ENCODE peak calls at places on chromosomes 3 and 15, in five cellular contexts. C is fibroblast of mammary gland, G is fibroblast of pulmonary artery, F is IMR-90, K is DND-41. M is an unnamed sample.

GRCh38 chr3:99871231-99871898 is 53.7 kb downstream of the CMSS1 start:
- DNase-seq in C (peak), G (no peak), F (no peak), K (no peak), M (no peak)

GRCh38 chr15:74826372-74826819 is at the start of gene CPLX3:
- DNase-seq in C (no peak), G (no peak), F (no peak), K (peak), M (peak)

GRCh38 chr3:51099794-51100542 is 285.1 kb upstream of the MANF start:
- DNase-seq in C (peak), G (peak), F (peak), K (peak), M (peak)

GRCh38 chr3:13574798-13575451 is 26.0 kb downstream of the FBLN2 start:
- DNase-seq in C (peak), G (no peak), F (peak), K (no peak), M (peak)

GRCh38 chr3:38247366-38248035 is 18.1 kb upstream of the SLC22A13 start:
- DNase-seq in C (peak), G (peak), F (peak), K (no peak), M (no peak)

GRCh38 chr3:41288785-41289184 is 89.5 kb downstream of the CTNNB1 start:
- DNase-seq in C (no peak), G (no peak), F (no peak), K (no peak), M (no peak)

GRCh38 chr3:139601191-139601961 is 61.8 kb upstream of the RBP1 start:
- DNase-seq in C (peak), G (no peak), F (no peak), K (no peak), M (no peak)

GRCh38 chr3:161142486-161142885 is 37.3 kb upstream of the B3GALNT1 start:
- DNase-seq in C (peak), G (no peak), F (no peak), K (no peak), M (no peak)

GRCh38 chr3:184717608-184717995 is 5.7 kb upstream of the MAGEF1 start:
- DNase-seq in C (no peak), G (no peak), F (no peak), K (no peak), M (no peak)

GRCh38 chr3:94234177-94234788 is 171.4 kb downstream of the NSUN3 start:
- DNase-seq in C (peak), G (peak), F (peak), K (peak), M (peak)

GRCh38 chr3:108175352-108175751 is 46.9 kb downstream of the IFT57 start:
- DNase-seq in C (peak), G (no peak), F (peak), K (no peak), M (no peak)

GRCh38 chr15:50358805-50359204 is 3.8 kb upstream of the GABPB1 start:
- DNase-seq in C (peak), G (peak), F (peak), K (no peak), M (peak)

GRCh38 chr3:46564190-46565112 is 1.7 kb downstream of the LRRC2 start:
- DNase-seq in C (no peak), G (no peak), F (no peak), K (peak), M (no peak)

GRCh38 chr15:70268698-70269251 is 171.1 kb upstream of the TLE3 start:
- DNase-seq in C (no peak), G (no peak), F (no peak), K (no peak), M (peak)

GRCh38 chr3:123951522-123952447 is 9.2 kb downstream of the CCDC14 start:
- DNase-seq in C (no peak), G (no peak), F (peak), K (no peak), M (no peak)

GRCh38 chr3:79019137-79019923 is 748.5 kb downstream of the ROBO1 start:
- DNase-seq in C (peak), G (peak), F (peak), K (no peak), M (peak)

GRCh38 chr3:54008099-54008498 is 114.3 kb upstream of the CACNA2D3 start:
- DNase-seq in C (no peak), G (peak), F (no peak), K (no peak), M (no peak)

GRCh38 chr3:37492977-37493471 is 318.6 kb upstream of the LRRFIP2 start:
- DNase-seq in C (peak), G (peak), F (no peak), K (no peak), M (no peak)

GRCh38 chr15:76349301-76350070 is 12.9 kb downstream of the ISL2 start:
- DNase-seq in C (no peak), G (peak), F (peak), K (no peak), M (no peak)

GRCh38 chr3:181727122-181728036 is 15.7 kb downstream of the SOX2 start:
- DNase-seq in C (no peak), G (peak), F (no peak), K (no peak), M (no peak)

GRCh38 chr3:140391041-140391440 is 286.8 kb upstream of the TRIM42 start:
- DNase-seq in C (no peak), G (no peak), F (no peak), K (no peak), M (no peak)

GRCh38 chr15:96254168-96254567 is 76.3 kb upstream of the NR2F2 start:
- DNase-seq in C (peak), G (no peak), F (no peak), K (no peak), M (no peak)

GRCh38 chr3:9742560-9742959 is 7.2 kb upstream of the OGG1 start:
- DNase-seq in C (no peak), G (no peak), F (no peak), K (no peak), M (no peak)
- TF ChIP-seq CTCF in C (no peak), G (no peak), F (no peak), K (no peak), M (no peak)

GRCh38 chr15:51561271-51561670 is 61.3 kb downstream of the DMXL2 start:
- DNase-seq in C (no peak), G (no peak), F (no peak), K (no peak), M (no peak)
- TF ChIP-seq CTCF in C (no peak), G (no peak), F (no peak), K (no peak), M (no peak)

GRCh38 chr3:7144696-7145308 is 283.9 kb downstream of the GRM7 start:
- DNase-seq in C (peak), G (peak), F (no peak), K (no peak), M (peak)
- TF ChIP-seq CTCF in C (peak), G (peak), F (no peak), K (peak), M (peak)

DNA sequence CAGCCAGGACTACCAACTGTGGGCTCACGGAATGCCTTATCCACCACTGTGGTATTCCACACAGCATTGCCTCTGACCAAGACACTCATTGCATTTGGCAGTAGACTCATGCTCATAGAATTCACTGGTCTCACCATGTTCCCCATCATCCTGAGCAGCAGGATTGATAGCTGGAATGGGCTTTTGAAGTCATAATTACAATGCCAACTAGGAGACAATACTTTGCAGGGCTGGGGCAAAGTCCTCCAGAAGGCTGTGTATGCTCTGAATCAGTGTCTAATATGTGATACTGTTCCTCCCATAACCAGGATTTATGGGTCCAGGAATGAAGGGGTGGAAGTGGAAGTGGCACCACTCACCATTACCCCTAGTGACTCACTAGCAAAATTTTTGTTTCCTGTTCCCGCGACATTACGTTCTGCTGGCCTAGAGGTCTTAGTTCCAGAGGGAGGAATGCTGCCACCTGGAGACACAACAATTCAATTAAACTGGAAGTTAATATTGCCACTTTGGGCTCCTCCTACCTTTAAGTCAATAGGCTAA is 58.6 kb upstream of the CCDC80 start:
- DNase-seq in C (peak), G (peak), F (peak), K (no peak), M (no peak)
- TF ChIP-seq CTCF in C (peak), G (peak), F (peak), K (no peak), M (no peak)

GRCh38 chr3:2597615-2598014 is 498.9 kb downstream of the CNTN4 start:
- DNase-seq in C (no peak), G (no peak), F (no peak), K (no peak), M (no peak)

GRCh38 chr3:2599471-2599870 is 500.8 kb downstream of the CNTN4 start:
- DNase-seq in C (peak), G (no peak), F (no peak), K (no peak), M (no peak)

GRCh38 chr3:2595486-2595885 is 496.8 kb downstream of the CNTN4 start:
- DNase-seq in C (no peak), G (no peak), F (no peak), K (no peak), M (no peak)
- TF ChIP-seq CTCF in C (no peak), G (no peak), F (no peak), K (no peak), M (no peak)

DNA sequence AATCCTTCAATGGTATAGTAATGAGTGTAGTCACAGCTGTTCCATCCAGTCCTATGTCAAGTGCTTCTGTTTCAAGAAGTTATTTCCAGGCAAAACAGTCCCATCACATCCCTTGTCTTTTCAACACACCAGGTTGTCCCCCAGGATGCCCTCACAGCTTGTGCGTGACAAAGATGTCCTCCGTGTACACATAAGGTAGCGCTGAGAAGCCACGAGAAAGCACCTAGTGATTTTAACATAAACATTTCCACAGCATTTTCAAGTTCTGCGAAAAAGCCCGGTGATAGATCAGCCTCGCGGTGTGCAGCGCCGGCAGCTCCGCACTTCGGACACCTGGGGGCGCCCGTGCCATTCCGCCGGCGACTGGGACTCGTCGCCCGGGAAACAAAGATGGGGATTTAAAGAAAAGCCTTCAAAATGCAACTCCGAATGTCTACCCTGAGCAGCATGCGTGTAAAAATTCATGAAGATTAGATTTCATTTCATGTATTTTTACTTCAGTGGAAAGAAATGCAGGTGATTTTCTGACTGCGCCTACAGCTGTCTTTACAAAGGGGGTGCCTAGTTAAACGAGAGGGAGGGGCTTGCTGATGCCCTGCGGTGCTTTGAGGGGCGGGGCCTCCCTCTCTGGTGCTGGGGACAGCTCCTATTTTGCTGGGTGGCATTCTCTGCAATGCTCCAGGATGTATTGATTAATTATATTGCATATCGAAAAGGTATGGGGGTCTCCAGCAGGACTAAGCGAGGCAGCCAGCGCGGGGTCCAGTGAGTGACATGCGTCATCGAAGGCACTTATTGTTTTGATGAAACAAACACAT is 49.9 kb downstream of the KY start:
- DNase-seq in C (peak), G (peak), F (peak), K (peak), M (peak)
- TF ChIP-seq CTCF in C (peak), G (peak), F (peak), K (peak), M (peak)

GRCh38 chr15:100873029-100873677 is 6.5 kb upstream of the ALDH1A3 start:
- DNase-seq in C (peak), G (peak), F (peak), K (peak), M (peak)

GRCh38 chr15:100863406-100864198 is 16.0 kb upstream of the ALDH1A3 start:
- DNase-seq in C (peak), G (peak), F (peak), K (no peak), M (no peak)

GRCh38 chr15:100866386-100867330 is 13.0 kb upstream of the ALDH1A3 start:
- DNase-seq in C (no peak), G (no peak), F (peak), K (no peak), M (no peak)

GRCh38 chr15:100867476-100867875 is 12.2 kb upstream of the ALDH1A3 start:
- DNase-seq in C (no peak), G (no peak), F (no peak), K (no peak), M (no peak)

DNA sequence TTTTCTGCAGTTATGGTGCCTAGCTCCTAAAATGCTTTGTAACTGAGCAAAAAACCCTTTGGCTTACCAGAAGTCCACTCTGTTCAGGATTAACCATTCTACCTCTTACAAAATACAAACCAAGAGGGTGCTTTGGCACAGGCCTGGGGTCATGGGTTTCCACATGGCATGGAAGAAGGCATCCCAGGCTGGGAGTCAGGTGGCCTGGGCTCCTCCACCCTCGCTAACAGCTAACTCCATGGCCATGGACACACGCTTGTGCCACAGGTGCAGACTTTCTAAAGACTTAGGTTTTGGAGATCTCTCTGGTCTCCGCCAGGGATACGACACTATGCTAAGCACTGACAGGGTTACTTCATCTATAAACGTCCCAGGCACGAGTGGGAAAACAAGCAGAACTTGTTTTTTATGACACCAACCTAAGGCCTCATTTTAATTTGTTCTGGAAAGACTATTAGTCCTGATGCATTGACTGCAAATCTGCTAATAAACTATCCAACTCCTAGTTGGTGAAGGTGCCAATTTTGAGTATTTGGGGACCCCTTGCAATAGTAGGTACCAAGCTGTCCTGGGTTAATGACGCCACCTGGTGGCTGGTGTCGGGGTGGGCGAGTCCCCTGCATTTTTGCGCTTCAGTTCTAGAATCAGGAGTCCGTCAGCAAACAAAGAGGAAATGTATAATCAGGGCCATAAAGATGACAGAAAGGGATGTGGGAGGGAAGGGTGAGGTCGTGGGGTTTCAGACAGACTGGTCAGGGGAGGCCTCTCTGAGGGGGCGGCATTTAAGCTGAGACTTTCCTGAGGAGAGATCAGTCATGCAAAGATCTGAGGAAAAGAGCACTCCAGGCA is 10.3 kb upstream of the ALDH1A3 start:
- DNase-seq in C (peak), G (no peak), F (no peak), K (no peak), M (peak)
- TF ChIP-seq CTCF in C (peak), G (peak), F (peak), K (peak), M (peak)